ENCODE peak calls at places on chromosomes 1 and 21, in nine cellular contexts. W is heart left ventricle, J is IMR-90, V is A549, A is osteoblast, D is fibroblast of lung, I is colonic mucosa, L is psoas muscle, P is stomach. M is an unnamed sample.

GRCh38 chr1:1237874-1238701 is 6.1 kb downstream of the B3GALT6 start:
- DNase-seq in W (no peak), J (no peak), V (no peak), A (peak), D (no peak), I (no peak), L (no peak), P (no peak), M (no peak)

GRCh38 chr1:162632234-162632666 is at the start of gene DDR2:
- DNase-seq in W (peak), J (peak), V (no peak), A (no peak), D (peak), I (peak), L (peak), P (peak), M (peak)

GRCh38 chr1:44684525-44684924 is 10.0 kb downstream of the ARMH1 start:
- DNase-seq in W (no peak), J (no peak), V (no peak), A (no peak), D (no peak), I (no peak), L (no peak), P (no peak), M (no peak)

GRCh38 chr1:74245168-74245753 is 10.1 kb downstream of the TNNI3K start:
- DNase-seq in W (no peak), J (no peak), V (no peak), A (peak), D (no peak), I (no peak), L (no peak), P (no peak), M (no peak)

GRCh38 chr1:159197767-159198557 is 6.7 kb upstream of the ACKR1 start:
- DNase-seq in W (peak), J (peak), V (peak), A (peak), D (peak), I (peak), L (peak), P (peak), M (peak)

GRCh38 chr1:96144636-96145035 is 576.9 kb upstream of the PTBP2 start:
- DNase-seq in W (no peak), J (no peak), V (no peak), A (no peak), D (no peak), I (no peak), L (no peak), P (no peak), M (no peak)

GRCh38 chr1:118012725-118013124 is 83.2 kb downstream of the WDR3 start:
- DNase-seq in W (no peak), J (no peak), V (no peak), A (peak), D (no peak), I (no peak), L (no peak), P (no peak), M (no peak)

GRCh38 chr1:39269791-39270342 is 65.4 kb downstream of the MACF1 start:
- DNase-seq in W (no peak), J (peak), V (no peak), A (no peak), D (peak), I (no peak), L (no peak), P (no peak), M (peak)

GRCh38 chr1:22841754-22842370 is 130.8 kb downstream of the LACTBL1 start:
- DNase-seq in W (peak), J (no peak), V (no peak), A (no peak), D (no peak), I (no peak), L (peak), P (no peak), M (no peak)

GRCh38 chr1:35377553-35377952 is 109.0 kb downstream of the ZMYM4 start:
- DNase-seq in W (no peak), J (peak), V (no peak), A (peak), D (peak), I (no peak), L (no peak), P (no peak), M (no peak)

DNA sequence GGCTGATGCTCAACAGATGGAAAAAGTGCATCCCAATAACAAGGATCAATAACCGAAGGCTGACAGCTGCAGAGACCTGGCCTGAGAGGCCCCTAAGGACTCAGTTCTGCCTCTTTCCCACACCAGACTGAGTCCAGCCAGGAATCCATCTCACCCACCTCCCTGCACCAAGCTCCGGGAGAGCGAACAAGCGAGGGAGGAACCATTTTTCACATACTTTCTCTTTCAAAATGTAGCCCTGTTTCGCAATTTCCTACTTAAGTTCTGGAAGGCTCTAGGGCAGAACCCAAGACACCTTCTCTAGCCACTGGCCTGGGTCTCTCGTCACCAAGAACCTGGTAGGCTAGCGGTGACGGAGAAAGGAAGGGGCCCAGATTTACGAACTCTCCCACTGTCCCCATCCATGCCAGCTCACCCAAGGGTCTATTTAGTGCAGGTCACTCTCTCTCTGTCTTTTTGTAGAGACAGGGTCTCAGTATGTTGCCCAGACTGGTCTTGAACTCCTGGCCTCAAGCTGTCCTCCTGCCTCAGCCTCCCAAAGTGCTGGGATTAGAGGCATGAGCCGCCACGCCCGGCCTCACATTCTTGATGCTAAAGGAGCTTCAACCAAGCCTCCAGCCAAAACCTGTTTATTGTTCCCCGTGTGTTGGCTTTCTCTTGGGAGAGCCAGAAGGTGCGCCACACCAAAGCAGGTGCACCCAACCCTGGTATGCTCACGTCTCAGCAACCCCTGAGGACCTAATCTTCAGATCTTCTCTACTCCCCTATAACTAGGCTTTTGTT is 10.9 kb upstream of the GNL2 start:
- DNase-seq in W (no peak), J (peak), V (no peak), A (no peak), D (peak), I (no peak), L (no peak), P (no peak), M (no peak)
- H3K27ac ChIP-seq in W (no peak), J (no peak), V (no peak), A (peak), D (no peak), I (no peak), L (no peak), P (no peak), M (no peak)

GRCh38 chr1:228226956-228227791 is 19.3 kb downstream of the OBSCN start:
- DNase-seq in W (no peak), J (peak), V (peak), A (peak), D (peak), I (peak), L (peak), P (no peak), M (no peak)
- TF ChIP-seq CTCF in W (no peak), J (peak), V (no peak), A (peak), D (peak), I (peak), L (no peak), P (no peak), M (peak)

GRCh38 chr21:44845418-44846200 is 27.7 kb upstream of the SUMO3 start:
- DNase-seq in W (peak), J (peak), V (peak), A (peak), D (peak), I (peak), L (peak), P (peak), M (no peak)
- H3K4me3 ChIP-seq in W (peak), J (peak), V (peak), A (peak), D (peak), I (peak), L (peak), P (peak), M (peak)

GRCh38 chr1:40371707-40372258 is 1.7 kb upstream of the SMAP2 start:
- DNase-seq in W (no peak), J (no peak), V (no peak), A (no peak), D (no peak), I (no peak), L (no peak), P (no peak), M (no peak)

GRCh38 chr1:40377512-40377911 is 4.0 kb downstream of the SMAP2 start:
- DNase-seq in W (no peak), J (no peak), V (no peak), A (no peak), D (no peak), I (no peak), L (no peak), P (no peak), M (no peak)

GRCh38 chr1:40373323-40374283 is at the start of gene SMAP2:
- DNase-seq in W (peak), J (peak), V (peak), A (peak), D (peak), I (peak), L (peak), P (peak), M (peak)

DNA sequence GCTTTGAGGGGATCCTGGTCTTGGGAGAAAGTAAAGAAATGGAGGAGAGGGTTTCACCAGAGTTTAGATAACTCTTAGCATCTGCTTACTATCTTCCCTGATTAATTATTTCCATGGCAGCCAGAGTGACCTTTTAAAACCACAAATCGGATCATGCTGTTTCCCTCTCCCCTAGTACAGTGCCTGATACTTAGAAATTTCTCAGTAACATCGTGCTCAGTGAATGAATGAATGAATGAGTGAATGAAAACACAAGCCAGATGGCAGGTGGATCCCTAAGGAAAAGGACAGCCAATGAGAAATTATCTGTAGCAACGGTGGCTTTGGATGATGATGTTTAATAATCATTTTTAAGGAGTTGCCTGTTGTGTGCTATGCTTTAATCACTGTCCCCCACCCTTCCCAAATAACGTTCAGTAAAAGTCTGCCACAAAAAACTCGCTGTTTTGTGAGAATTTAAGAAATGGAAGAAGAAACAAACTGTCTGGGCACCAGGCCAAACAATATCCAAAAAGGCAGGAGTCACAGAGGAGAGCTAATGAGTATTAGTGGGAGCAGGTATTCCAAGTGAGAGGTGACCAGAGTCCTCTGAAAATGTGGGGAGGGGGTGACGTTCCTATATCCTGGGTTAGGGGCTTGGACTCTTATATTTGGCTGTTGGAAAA is 737 bp upstream of the SMAP2 start:
- DNase-seq in W (no peak), J (no peak), V (no peak), A (no peak), D (no peak), I (no peak), L (no peak), P (no peak), M (no peak)
- H3K27ac ChIP-seq in W (no peak), J (no peak), V (no peak), A (no peak), D (no peak), I (no peak), L (no peak), P (no peak), M (no peak)

GRCh38 chr1:227758366-227758765 is 23.1 kb downstream of the SNAP47 start:
- DNase-seq in W (no peak), J (no peak), V (no peak), A (no peak), D (no peak), I (no peak), L (peak), P (no peak), M (no peak)
- TF ChIP-seq CTCF in W (no peak), J (no peak), V (no peak), A (no peak), D (no peak), I (no peak), L (no peak), P (no peak), M (no peak)

GRCh38 chr1:16078925-16079656 is 5.6 kb upstream of the FAM131C start:
- DNase-seq in W (peak), J (peak), V (peak), A (peak), D (peak), I (peak), L (peak), P (peak), M (peak)
- H3K4me3 ChIP-seq in W (no peak), J (no peak), V (no peak), A (no peak), D (no peak), I (no peak), L (no peak), P (no peak), M (no peak)

GRCh38 chr1:27099154-27099903 is 55.6 kb downstream of the SLC9A1 start:
- DNase-seq in W (peak), J (peak), V (peak), A (peak), D (peak), I (peak), L (peak), P (peak), M (peak)

GRCh38 chr1:27099904-27100796 is 54.8 kb downstream of the SLC9A1 start:
- DNase-seq in W (peak), J (no peak), V (peak), A (peak), D (peak), I (peak), L (peak), P (no peak), M (no peak)

GRCh38 chr1:27102134-27102706 is 52.7 kb downstream of the SLC9A1 start:
- DNase-seq in W (no peak), J (no peak), V (no peak), A (no peak), D (no peak), I (no peak), L (no peak), P (no peak), M (no peak)

GRCh38 chr1:27101696-27102095 is 53.2 kb downstream of the SLC9A1 start:
- DNase-seq in W (no peak), J (no peak), V (no peak), A (no peak), D (no peak), I (no peak), L (no peak), P (no peak), M (no peak)

GRCh38 chr1:27100797-27101491 is 54.0 kb downstream of the SLC9A1 start:
- DNase-seq in W (no peak), J (no peak), V (no peak), A (no peak), D (no peak), I (no peak), L (no peak), P (no peak), M (no peak)
- H3K27ac ChIP-seq in W (peak), J (no peak), V (peak), A (no peak), D (no peak), I (no peak), L (peak), P (peak), M (no peak)

GRCh38 chr1:78275906-78276690 is 214.7 kb upstream of the PTGFR start:
- DNase-seq in W (no peak), J (no peak), V (no peak), A (no peak), D (no peak), I (no peak), L (no peak), P (no peak), M (no peak)

GRCh38 chr1:78277253-78277652 is 213.5 kb upstream of the PTGFR start:
- DNase-seq in W (no peak), J (peak), V (no peak), A (peak), D (peak), I (no peak), L (no peak), P (no peak), M (no peak)

GRCh38 chr1:78275456-78275855 is 215.3 kb upstream of the PTGFR start:
- DNase-seq in W (no peak), J (peak), V (no peak), A (no peak), D (no peak), I (no peak), L (no peak), P (no peak), M (no peak)

GRCh38 chr1:78279051-78279450 is 211.7 kb upstream of the PTGFR start:
- DNase-seq in W (no peak), J (peak), V (no peak), A (peak), D (peak), I (no peak), L (no peak), P (no peak), M (peak)

GRCh38 chr1:78274814-78275213 is 216.0 kb upstream of the PTGFR start:
- DNase-seq in W (no peak), J (peak), V (no peak), A (peak), D (peak), I (no peak), L (no peak), P (no peak), M (peak)
- TF ChIP-seq CTCF in W (no peak), J (no peak), V (no peak), A (no peak), D (no peak), I (no peak), L (no peak), P (no peak), M (no peak)

DNA sequence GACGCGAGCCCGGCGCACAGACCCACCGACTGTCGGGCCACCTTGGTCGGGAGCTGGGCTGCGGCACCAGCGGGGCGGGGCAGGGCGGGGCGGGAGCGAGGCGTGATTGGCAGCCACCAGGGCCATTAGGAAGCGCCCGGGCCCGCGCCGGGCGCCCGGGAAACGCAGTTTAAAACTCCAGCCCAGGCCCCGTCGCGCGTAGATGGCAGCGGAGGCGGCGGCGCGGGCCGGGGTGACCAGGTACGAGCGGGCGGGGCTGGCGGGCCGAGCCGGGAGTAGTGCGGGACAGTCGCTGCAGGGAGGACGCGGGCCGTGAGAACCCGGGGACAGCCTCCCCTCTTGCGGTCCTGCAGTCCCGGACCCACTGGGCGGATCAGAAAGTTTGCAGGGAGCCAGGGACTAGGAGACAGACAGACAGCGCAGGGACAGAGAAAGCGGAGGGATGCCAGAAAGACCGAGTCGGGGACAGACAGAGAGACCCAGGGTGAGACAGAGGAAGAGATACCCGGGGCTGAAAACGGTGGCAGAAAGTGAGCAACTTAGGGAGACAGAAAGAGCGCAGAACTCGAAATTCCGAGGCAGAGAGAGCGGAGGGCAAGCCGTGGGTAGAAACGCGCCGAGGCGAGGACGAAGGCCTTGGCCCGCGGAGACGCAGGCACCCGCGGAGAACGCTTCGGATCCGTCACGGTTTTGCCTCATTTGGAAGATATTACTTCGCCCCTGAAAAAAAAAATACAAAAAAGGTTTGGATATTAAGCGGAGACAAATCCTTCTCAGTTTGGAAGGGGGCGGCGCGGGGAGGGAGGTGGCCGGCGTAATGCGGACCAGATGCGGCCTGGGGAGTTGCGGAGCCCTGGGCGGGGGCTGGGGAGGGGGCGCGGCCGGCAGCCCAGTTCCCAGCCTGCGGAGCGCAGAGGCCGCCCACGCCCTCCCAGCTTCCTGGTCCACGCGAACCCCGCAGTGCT is at the start of gene DMBX1:
- DNase-seq in W (no peak), J (no peak), V (peak), A (peak), D (no peak), I (peak), L (peak), P (peak), M (no peak)
- H3K4me3 ChIP-seq in W (peak), J (no peak), V (peak), A (no peak), D (peak), I (peak), L (peak), P (peak), M (no peak)

M was measured in AG04450.